ENCODE peak calls at places on chromosomes 12 and 14, in nine cellular contexts. T is tibial nerve, C is A549, B is body of pancreas, L is uterus, M is stomach, I is HCT116, P is transverse colon, D is HepG2. R is an unnamed sample.

GRCh38 chr12:105736498-105736897 is 402.3 kb downstream of the NUAK1 start:
- DNase-seq in B (no peak), P (no peak), L (no peak), M (no peak), I (no peak), D (no peak), T (no peak), C (no peak), R (no peak)

GRCh38 chr12:12902036-12902435 is 10.7 kb downstream of the GPRC5A start:
- DNase-seq in T (no peak), M (no peak), L (peak; percentile 82), C (no peak), I (no peak), B (no peak), P (no peak), D (no peak), R (peak; percentile 12)

GRCh38 chr12:131057211-131057721 is 103.6 kb downstream of the ADGRD1 start:
- DNase-seq in T (peak; percentile 11), L (no peak), D (no peak), M (peak; percentile 24), C (no peak), B (no peak), I (no peak), P (no peak), R (no peak)

GRCh38 chr12:2691340-2692111 is 103.2 kb upstream of the FKBP4 start:
- DNase-seq in T (no peak), I (peak; percentile 4), L (no peak), M (no peak), D (no peak), B (no peak), C (no peak), P (peak; percentile 45), R (no peak)

GRCh38 chr12:25553083-25553482 is at the start of gene LMNTD1:
- DNase-seq in C (no peak), B (no peak), T (no peak), P (no peak), L (no peak), D (no peak), I (no peak), M (no peak), R (no peak)

GRCh38 chr14:30525833-30526232 is 33.1 kb upstream of the G2E3 start:
- DNase-seq in D (no peak), B (no peak), T (no peak), P (no peak), I (no peak), C (no peak), L (no peak), M (no peak), R (no peak)

GRCh38 chr14:72603639-72604038 is 290.3 kb downstream of the DPF3 start:
- DNase-seq in P (no peak), I (no peak), B (no peak), L (no peak), T (no peak), C (no peak), D (no peak), M (no peak), R (no peak)

GRCh38 chr12:13175499-13175898 is 21.0 kb upstream of the EMP1 start:
- DNase-seq in L (no peak), I (no peak), T (no peak), B (no peak), D (no peak), C (no peak), M (no peak), P (no peak), R (no peak)

DNA sequence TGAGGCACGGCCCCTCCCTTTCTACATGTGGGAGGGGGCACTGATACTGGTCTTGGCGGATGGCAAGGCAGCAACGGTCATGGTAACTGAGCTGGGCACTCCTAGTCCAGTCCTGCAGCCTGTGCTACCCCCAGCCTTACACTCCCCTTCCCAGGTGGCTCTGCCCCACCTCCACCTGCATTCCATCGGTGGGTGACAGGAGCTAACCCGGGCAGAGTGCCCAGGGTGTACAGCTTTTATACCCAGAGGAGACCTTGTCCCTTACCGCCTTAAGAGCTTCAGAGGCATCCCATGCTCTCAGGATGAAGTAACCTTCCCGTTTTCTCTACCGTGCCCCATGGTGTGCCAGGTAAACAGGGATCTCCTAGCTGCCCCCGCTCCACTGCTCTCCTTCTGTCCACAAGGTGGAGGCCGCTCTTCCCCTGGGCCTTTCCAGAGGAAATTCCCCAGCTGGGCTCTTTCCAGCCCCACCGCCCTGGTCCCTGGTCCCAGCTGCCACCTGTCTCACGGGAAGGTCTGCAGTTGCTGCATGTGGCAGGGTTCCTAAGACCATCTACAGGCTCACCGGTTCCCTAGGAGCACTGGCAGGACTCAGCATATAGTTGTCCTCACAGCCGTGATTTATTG is 20.5 kb downstream of the BRI3BP start:
- DNase-seq in T (no peak), D (no peak), B (peak; percentile 96), C (no peak), M (peak; percentile 28), L (no peak), I (no peak), P (no peak), R (no peak)
- TF ChIP-seq CTCF in T (no peak), D (no peak), B (peak; percentile 65), C (no peak), M (no peak), L (no peak), I (no peak), P (no peak), R (no peak)

GRCh38 chr12:55727643-55728184 is 1.1 kb downstream of the CD63 start:
- DNase-seq in B (peak; percentile 84), P (peak; percentile 59), L (peak; percentile 81), I (no peak), D (no peak), C (peak; percentile 46), T (no peak), M (peak; percentile 75), R (peak; percentile 74)

GRCh38 chr12:55728185-55728931 is 451 bp downstream of the CD63 start:
- DNase-seq in L (peak; percentile 83), P (peak; percentile 81), T (peak; percentile 67), M (peak; percentile 77), D (no peak), I (no peak), C (peak; percentile 39), B (peak; percentile 87), R (peak; percentile 68)

GRCh38 chr12:55730447-55730820 is 1.6 kb upstream of the CD63 start:
- DNase-seq in I (no peak), B (no peak), L (no peak), T (no peak), M (no peak), P (no peak), D (no peak), C (no peak), R (no peak)

GRCh38 chr12:55728932-55729591 is at the start of gene CD63:
- DNase-seq in D (peak; percentile 56), C (peak; percentile 95), P (peak; percentile 91), B (peak; percentile 90), T (peak; percentile 90), L (peak; percentile 92), M (peak; percentile 91), I (no peak), R (peak; percentile 93)

DNA sequence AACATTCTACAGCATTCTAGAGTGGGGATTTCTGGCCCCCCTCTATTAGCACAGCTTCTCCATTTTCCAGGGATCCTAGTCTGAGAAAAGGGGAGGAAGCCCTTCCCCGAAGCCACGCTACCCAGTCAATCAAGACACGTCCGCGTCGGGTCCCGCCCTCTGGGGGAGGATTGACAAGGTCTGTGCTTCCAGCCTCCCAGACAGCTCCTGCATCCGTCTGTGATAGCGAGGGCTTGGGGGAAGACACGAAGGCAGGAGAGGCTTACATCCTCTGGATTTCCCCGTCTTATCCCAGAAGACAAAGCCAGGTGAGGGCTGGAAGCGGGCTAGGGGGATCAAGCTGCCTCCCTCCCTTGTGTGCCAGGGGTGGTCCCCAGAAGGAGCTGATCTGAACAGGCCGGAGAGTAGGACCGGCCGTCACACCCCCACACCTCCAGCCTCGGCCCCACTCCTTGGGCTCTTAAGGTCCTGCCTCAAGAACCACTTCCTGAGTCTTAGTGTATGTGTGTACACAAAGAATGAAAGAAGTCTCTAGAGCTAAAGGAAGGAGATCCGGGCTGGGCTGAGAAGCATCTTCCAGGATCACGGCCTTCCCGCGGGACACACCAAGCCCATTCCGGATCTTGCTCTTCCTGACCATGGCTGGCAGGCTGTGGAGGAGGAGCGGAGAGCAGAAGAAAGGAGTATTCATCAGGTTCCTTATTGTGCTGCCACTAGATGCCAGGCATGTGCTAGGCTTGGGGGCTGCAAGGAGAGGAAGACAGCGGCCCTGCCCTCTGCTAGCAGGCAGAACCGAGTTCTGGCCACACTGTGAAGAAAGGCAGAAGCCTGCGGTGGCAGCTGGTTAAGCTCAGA is 1.0 kb upstream of the CD63 start:
- DNase-seq in C (peak; percentile 98), T (peak; percentile 88), P (peak; percentile 92), L (peak; percentile 93), I (peak; percentile 68), D (peak; percentile 73), B (peak; percentile 85), M (peak; percentile 84), R (peak; percentile 93)
- TF ChIP-seq POLR2A in C (peak; percentile 18), T (peak; percentile 89), P (peak; percentile 51), L (peak; percentile 69), I (no peak), D (peak; percentile 41), B (no peak), M (peak; percentile 2), R (peak; percentile 44)

DNA sequence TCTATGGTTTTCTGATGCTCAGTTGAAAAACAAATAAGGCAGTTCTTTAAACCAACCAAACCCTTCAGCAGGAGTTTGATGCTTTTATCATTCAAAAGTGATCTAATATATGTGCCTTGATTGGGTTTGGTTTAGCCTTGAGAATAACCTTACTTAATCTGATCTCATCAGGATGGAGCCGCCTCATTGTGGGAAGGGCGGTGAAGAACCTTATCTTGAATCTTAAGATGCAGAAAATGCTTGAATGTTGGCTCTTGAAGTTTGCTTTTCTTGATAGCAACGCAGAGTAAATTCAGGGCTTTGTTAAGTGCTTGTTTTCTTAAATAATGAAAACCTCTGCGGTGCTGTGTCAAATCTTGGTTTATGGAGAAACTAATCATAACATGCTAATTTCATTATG is 138.2 kb downstream of the MON2 start:
- DNase-seq in I (no peak), P (no peak), D (no peak), L (no peak), T (no peak), M (no peak), B (no peak), C (no peak), R (no peak)
- H3K27ac ChIP-seq in I (no peak overlapping the region), P (peak overlapping the region; percentile 99), D (no peak overlapping the region), L (peak overlapping the region; percentile 100), T (no peak overlapping the region), M (peak overlapping the region; percentile 99), B (no peak overlapping the region), C (peak overlapping the region; percentile 98), R (no peak overlapping the region)

DNA sequence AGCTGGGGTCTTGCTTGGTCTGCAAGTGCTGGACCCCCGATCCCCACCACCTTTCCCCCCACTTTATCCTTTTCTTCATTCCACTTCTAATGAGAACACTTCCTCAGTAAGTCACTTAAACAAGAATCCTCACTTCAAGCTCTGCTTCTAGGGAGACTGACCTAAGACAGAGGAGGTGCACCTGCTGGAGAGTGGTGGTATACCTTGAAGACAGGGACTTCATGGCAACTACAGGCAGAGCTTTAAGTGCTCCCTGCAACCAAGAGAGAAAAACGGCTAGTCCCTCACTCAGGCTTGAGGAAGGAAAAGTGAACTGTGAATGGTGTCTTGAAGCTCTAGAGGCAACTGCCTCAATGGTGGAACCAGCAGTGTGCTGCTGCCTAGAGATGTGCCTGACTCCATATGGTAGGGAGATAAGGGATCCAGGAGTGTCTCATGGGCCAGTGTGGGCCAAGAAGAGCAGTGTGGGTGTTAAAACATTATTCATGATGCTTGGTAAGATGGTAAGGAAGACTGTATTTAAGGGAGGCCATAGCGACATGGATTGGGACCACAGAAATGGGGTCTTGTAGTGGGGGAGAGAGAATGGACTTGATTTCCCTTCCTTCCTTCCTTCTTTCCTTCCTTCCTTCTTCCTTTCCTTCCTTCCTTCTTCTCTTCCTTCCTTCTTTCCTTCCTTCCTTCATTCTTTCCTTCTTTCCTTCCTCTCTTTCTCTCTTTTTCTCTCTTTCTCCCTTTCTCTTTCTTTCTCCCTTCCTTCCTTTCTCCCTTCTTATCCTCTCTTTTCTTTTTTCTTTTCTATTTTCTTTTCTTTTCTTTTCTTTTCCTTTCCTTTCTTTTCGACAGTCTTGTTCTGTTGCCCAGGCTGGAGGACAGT is 96.2 kb upstream of the NAP1L1 start:
- DNase-seq in T (no peak), M (no peak), B (no peak), P (no peak), L (no peak), D (no peak), I (no peak), C (no peak), R (no peak)
- TF ChIP-seq CTCF in T (no peak), M (no peak), B (no peak), P (no peak), L (no peak), D (no peak), I (no peak), C (no peak), R (no peak)